ENCODE peak calls at places on chromosomes 13 and 19, in seven cellular contexts. One of them, this sample, is unnamed.

GRCh38 chr19:16062789-16063188 is 13.5 kb upstream of the TPM4 start:
- DNase-seq in ovary: no peak
- DNase-seq in uterus: no peak
- DNase-seq in heart left ventricle: peak
- DNase-seq in adrenal gland: no peak
- DNase-seq in AG09309: no peak
- DNase-seq in AG04450: no peak
- DNase-seq in this sample: peak

GRCh38 chr13:107817652-107818287 is 397.6 kb downstream of the LIG4 start:
- DNase-seq in adrenal gland: no peak
- DNase-seq in ovary: no peak
- DNase-seq in AG04450: no peak
- DNase-seq in AG09309: no peak
- DNase-seq in heart left ventricle: no peak
- DNase-seq in uterus: no peak
- DNase-seq in this sample: no peak

GRCh38 chr13:78867655-78868054 is 208.7 kb upstream of the OBI1 start:
- DNase-seq in ovary: no peak
- DNase-seq in AG04450: no peak
- DNase-seq in AG09309: no peak
- DNase-seq in heart left ventricle: no peak
- DNase-seq in uterus: no peak
- DNase-seq in adrenal gland: no peak
- DNase-seq in this sample: no peak

GRCh38 chr13:24650157-24650556 is 30.1 kb upstream of the ATP12A start:
- DNase-seq in heart left ventricle: no peak
- DNase-seq in uterus: no peak
- DNase-seq in AG04450: no peak
- DNase-seq in ovary: no peak
- DNase-seq in AG09309: peak
- DNase-seq in adrenal gland: no peak
- DNase-seq in this sample: no peak

GRCh38 chr19:45733160-45733810 is at the start of gene MEIOSIN:
- DNase-seq in AG09309: no peak
- DNase-seq in uterus: no peak
- DNase-seq in heart left ventricle: no peak
- DNase-seq in ovary: no peak
- DNase-seq in AG04450: no peak
- DNase-seq in adrenal gland: no peak
- DNase-seq in this sample: no peak

GRCh38 chr13:25490236-25490635 is 118.5 kb downstream of the ATP8A2 start:
- DNase-seq in heart left ventricle: no peak
- DNase-seq in uterus: no peak
- DNase-seq in AG09309: no peak
- DNase-seq in ovary: no peak
- DNase-seq in AG04450: no peak
- DNase-seq in adrenal gland: no peak
- DNase-seq in this sample: no peak

GRCh38 chr13:36915891-36916640 is 4.0 kb downstream of the SMAD9 start:
- DNase-seq in uterus: no peak
- DNase-seq in AG04450: no peak
- DNase-seq in AG09309: no peak
- DNase-seq in heart left ventricle: no peak
- DNase-seq in adrenal gland: no peak
- DNase-seq in ovary: no peak
- DNase-seq in this sample: no peak

GRCh38 chr13:48646791-48647190 is 6.9 kb upstream of the CYSLTR2 start:
- DNase-seq in adrenal gland: no peak
- DNase-seq in heart left ventricle: no peak
- DNase-seq in ovary: no peak
- DNase-seq in AG04450: no peak
- DNase-seq in AG09309: no peak
- DNase-seq in uterus: no peak
- DNase-seq in this sample: no peak

GRCh38 chr13:93259527-93260080 is 33.0 kb downstream of the GPC6 start:
- DNase-seq in AG04450: no peak
- DNase-seq in adrenal gland: no peak
- DNase-seq in ovary: no peak
- DNase-seq in heart left ventricle: no peak
- DNase-seq in uterus: no peak
- DNase-seq in AG09309: no peak
- DNase-seq in this sample: no peak

GRCh38 chr13:43805071-43805468 is 18.3 kb upstream of the ENOX1 start:
- DNase-seq in ovary: no peak
- DNase-seq in uterus: peak
- DNase-seq in adrenal gland: no peak
- DNase-seq in AG09309: no peak
- DNase-seq in AG04450: peak
- DNase-seq in heart left ventricle: no peak
- DNase-seq in this sample: peak

GRCh38 chr13:109785141-109785891 is 1.1 kb downstream of the IRS2 start:
- DNase-seq in heart left ventricle: no peak
- DNase-seq in AG09309: no peak
- DNase-seq in uterus: peak
- DNase-seq in ovary: peak
- DNase-seq in adrenal gland: peak
- DNase-seq in AG04450: no peak
- DNase-seq in this sample: no peak

GRCh38 chr13:20616059-20616797 is 49.3 kb downstream of the IFT88 start:
- DNase-seq in uterus: no peak
- DNase-seq in heart left ventricle: no peak
- DNase-seq in AG09309: peak
- DNase-seq in ovary: no peak
- DNase-seq in adrenal gland: no peak
- DNase-seq in AG04450: peak
- DNase-seq in this sample: no peak

GRCh38 chr13:45372189-45373115 is 31.5 kb upstream of the TPT1 start:
- DNase-seq in AG09309: no peak
- DNase-seq in heart left ventricle: no peak
- DNase-seq in adrenal gland: no peak
- DNase-seq in ovary: no peak
- DNase-seq in AG04450: no peak
- DNase-seq in uterus: no peak
- DNase-seq in this sample: no peak

GRCh38 chr19:13156968-13157882 is 7.0 kb downstream of the IER2 start:
- DNase-seq in AG09309: no peak
- DNase-seq in AG04450: no peak
- DNase-seq in ovary: no peak
- DNase-seq in adrenal gland: no peak
- DNase-seq in uterus: no peak
- DNase-seq in heart left ventricle: no peak
- DNase-seq in this sample: peak

GRCh38 chr19:32346901-32347300 is 1.5 kb downstream of the ZNF507 start:
- DNase-seq in AG09309: no peak
- DNase-seq in AG04450: no peak
- DNase-seq in uterus: no peak
- DNase-seq in ovary: no peak
- DNase-seq in heart left ventricle: no peak
- DNase-seq in adrenal gland: no peak
- DNase-seq in this sample: no peak
- TF ChIP-seq CTCF in AG09309: no peak
- TF ChIP-seq CTCF in AG04450: no peak
- TF ChIP-seq CTCF in uterus: no peak
- TF ChIP-seq CTCF in ovary: no peak
- TF ChIP-seq CTCF in heart left ventricle: no peak
- TF ChIP-seq CTCF in adrenal gland: no peak
- TF ChIP-seq CTCF in this sample: no peak

GRCh38 chr19:19471682-19472081 is 43.7 kb downstream of the TSSK6 start:
- DNase-seq in AG04450: no peak
- DNase-seq in AG09309: no peak
- DNase-seq in adrenal gland: no peak
- DNase-seq in uterus: no peak
- DNase-seq in ovary: no peak
- DNase-seq in heart left ventricle: no peak
- DNase-seq in this sample: peak
- H3K4me3 ChIP-seq in AG04450: no peak
- H3K4me3 ChIP-seq in AG09309: no peak
- H3K4me3 ChIP-seq in adrenal gland: no peak
- H3K4me3 ChIP-seq in uterus: no peak
- H3K4me3 ChIP-seq in ovary: no peak
- H3K4me3 ChIP-seq in heart left ventricle: no peak
- H3K4me3 ChIP-seq in this sample: no peak

GRCh38 chr13:74301200-74302063 is 167.2 kb upstream of the KLF12 start:
- DNase-seq in ovary: no peak
- DNase-seq in uterus: no peak
- DNase-seq in heart left ventricle: no peak
- DNase-seq in AG09309: no peak
- DNase-seq in adrenal gland: no peak
- DNase-seq in AG04450: no peak
- DNase-seq in this sample: no peak

GRCh38 chr13:74305876-74306275 is 171.7 kb upstream of the KLF12 start:
- DNase-seq in uterus: no peak
- DNase-seq in AG04450: no peak
- DNase-seq in AG09309: no peak
- DNase-seq in adrenal gland: no peak
- DNase-seq in ovary: no peak
- DNase-seq in heart left ventricle: no peak
- DNase-seq in this sample: no peak

GRCh38 chr13:74306496-74306895 is 172.3 kb upstream of the KLF12 start:
- DNase-seq in heart left ventricle: no peak
- DNase-seq in ovary: no peak
- DNase-seq in uterus: no peak
- DNase-seq in AG09309: no peak
- DNase-seq in AG04450: no peak
- DNase-seq in adrenal gland: no peak
- DNase-seq in this sample: no peak
- TF ChIP-seq CTCF in heart left ventricle: no peak
- TF ChIP-seq CTCF in ovary: no peak
- TF ChIP-seq CTCF in uterus: no peak
- TF ChIP-seq CTCF in AG09309: peak
- TF ChIP-seq CTCF in AG04450: peak
- TF ChIP-seq CTCF in adrenal gland: no peak
- TF ChIP-seq CTCF in this sample: no peak

GRCh38 chr13:51425410-51426042 is 27.3 kb downstream of the INTS6 start:
- DNase-seq in heart left ventricle: no peak
- DNase-seq in ovary: no peak
- DNase-seq in AG09309: peak
- DNase-seq in AG04450: no peak
- DNase-seq in uterus: no peak
- DNase-seq in adrenal gland: no peak
- DNase-seq in this sample: no peak
- H3K4me3 ChIP-seq in heart left ventricle: no peak
- H3K4me3 ChIP-seq in ovary: no peak
- H3K4me3 ChIP-seq in AG09309: no peak
- H3K4me3 ChIP-seq in AG04450: no peak
- H3K4me3 ChIP-seq in uterus: no peak
- H3K4me3 ChIP-seq in adrenal gland: no peak
- H3K4me3 ChIP-seq in this sample: no peak

DNA sequence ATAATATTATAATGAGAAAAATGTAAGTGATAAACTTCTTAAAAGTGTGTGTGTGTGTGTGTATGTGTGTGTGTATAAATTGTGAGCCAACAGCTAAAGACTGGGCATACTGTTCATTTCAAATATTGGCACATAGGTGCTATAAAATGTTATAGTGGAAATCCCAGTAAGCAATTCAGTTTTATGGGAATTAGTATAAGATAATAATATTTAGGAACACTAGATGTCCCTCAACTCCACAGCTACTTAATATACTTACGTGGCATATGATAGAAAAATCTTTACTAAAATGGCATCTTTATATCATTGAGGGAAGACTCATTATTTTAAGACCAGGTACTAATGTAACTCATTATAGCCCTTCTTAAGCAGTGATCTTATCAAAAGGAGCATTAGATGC is 266.3 kb downstream of the MAB21L1 start:
- DNase-seq in AG09309: no peak
- DNase-seq in uterus: no peak
- DNase-seq in ovary: no peak
- DNase-seq in adrenal gland: no peak
- DNase-seq in AG04450: no peak
- DNase-seq in heart left ventricle: no peak
- DNase-seq in this sample: no peak
- TF ChIP-seq CTCF in AG09309: no peak
- TF ChIP-seq CTCF in uterus: no peak
- TF ChIP-seq CTCF in ovary: no peak
- TF ChIP-seq CTCF in adrenal gland: no peak
- TF ChIP-seq CTCF in AG04450: no peak
- TF ChIP-seq CTCF in heart left ventricle: no peak
- TF ChIP-seq CTCF in this sample: no peak